ENCODE peak calls at places on chromosomes 16 and 17, in ten cellular contexts. U is pancreas; A is CD8-positive, alpha-beta T cell; T is CD4-positive, alpha-beta memory T cell; D is lung; G is GM23338; I is OCI-LY7; K is naive thymus-derived CD4-positive, alpha-beta T cell; W is left lung; P is kidney. X is an unnamed sample. For H3K4me1, the result is how much of the 10 kb centered on the place peaks cover.

GRCh38 chr17:68461122-68461539 is 3.8 kb upstream of the WIPI1 start:
- DNase-seq in U (no peak), A (no peak), T (no peak), D (no peak), G (no peak), I (peak), K (no peak), W (no peak), P (no peak), X (no peak)

GRCh38 chr16:87439926-87440325 is 47.8 kb downstream of the MAP1LC3B start:
- DNase-seq in U (no peak), A (no peak), T (no peak), D (no peak), G (no peak), I (no peak), K (no peak), W (no peak), P (no peak), X (no peak)

GRCh38 chr16:11250786-11251524 is 5.0 kb downstream of the SOCS1 start:
- DNase-seq in U (no peak), A (no peak), T (no peak), D (no peak), G (no peak), I (no peak), K (no peak), W (no peak), P (no peak), X (no peak)

GRCh38 chr17:42846594-42847280 is 2.4 kb downstream of the AOC2 start:
- DNase-seq in U (no peak), A (no peak), T (no peak), D (no peak), G (no peak), I (no peak), K (no peak), W (no peak), P (no peak), X (no peak)

GRCh38 chr17:12342609-12343248 is 322.1 kb downstream of the MAP2K4 start:
- DNase-seq in U (peak), A (no peak), T (no peak), D (no peak), G (peak), I (peak), K (no peak), W (no peak), P (peak), X (no peak)

GRCh38 chr17:64016248-64016784 is 4.1 kb downstream of the ICAM2 start:
- DNase-seq in U (no peak), A (peak), T (no peak), D (no peak), G (no peak), I (peak), K (no peak), W (no peak), P (no peak), X (no peak)

GRCh38 chr17:65434878-65435277 is 126.6 kb downstream of the AXIN2 start:
- DNase-seq in U (no peak), A (no peak), T (no peak), D (no peak), G (no peak), I (no peak), K (no peak), W (no peak), P (no peak), X (no peak)

GRCh38 chr17:50834126-50834785 is 1.1 kb upstream of the WFIKKN2 start:
- DNase-seq in U (no peak), A (no peak), T (no peak), D (no peak), G (no peak), I (no peak), K (no peak), W (no peak), P (no peak), X (no peak)

GRCh38 chr17:61551255-61551742 is 39.7 kb downstream of the NACA2 start:
- DNase-seq in U (no peak), A (no peak), T (no peak), D (no peak), G (peak), I (peak), K (no peak), W (no peak), P (no peak), X (no peak)

GRCh38 chr17:64106918-64107317 is 23.0 kb downstream of the ERN1 start:
- DNase-seq in U (no peak), A (peak), T (no peak), D (no peak), G (no peak), I (no peak), K (no peak), W (no peak), P (no peak), X (no peak)

GRCh38 chr16:31861415-31861814 is 12.2 kb upstream of the ZNF267 start:
- DNase-seq in U (no peak), A (no peak), T (peak), D (no peak), G (no peak), I (no peak), K (no peak), W (no peak), P (no peak), X (no peak)

GRCh38 chr16:87216148-87216823 is 100.9 kb downstream of the C16orf95 start:
- DNase-seq in U (no peak), A (no peak), T (no peak), D (no peak), G (no peak), I (no peak), K (no peak), W (no peak), P (no peak), X (no peak)

GRCh38 chr16:61937646-61938045 is 98.6 kb downstream of the CDH8 start:
- DNase-seq in U (no peak), A (no peak), T (no peak), D (no peak), G (no peak), I (no peak), K (no peak), W (no peak), P (no peak), X (no peak)

GRCh38 chr16:880471-881171 is 80.1 kb upstream of the GNG13 start:
- DNase-seq in U (no peak), A (no peak), T (no peak), D (no peak), G (no peak), I (no peak), K (no peak), W (peak), P (peak), X (peak)

GRCh38 chr17:66165537-66166123 is 26.3 kb downstream of the CEP112 start:
- DNase-seq in U (peak), A (no peak), T (no peak), D (no peak), G (peak), I (peak), K (peak), W (no peak), P (no peak), X (no peak)

GRCh38 chr17:45430006-45430737 is 2.5 kb downstream of the ARHGAP27 start:
- DNase-seq in U (no peak), A (no peak), T (no peak), D (no peak), G (peak), I (no peak), K (no peak), W (no peak), P (peak), X (peak)

GRCh38 chr17:81644496-81644895 is 7.5 kb downstream of the TSPAN10 start:
- DNase-seq in U (no peak), A (no peak), T (no peak), D (no peak), G (no peak), I (no peak), K (no peak), W (no peak), P (peak), X (no peak)

GRCh38 chr17:11986939-11987329 is 10.3 kb downstream of the ZNF18 start:
- DNase-seq in U (no peak), A (no peak), T (no peak), D (no peak), G (peak), I (peak), K (no peak), W (no peak), P (no peak), X (no peak)

GRCh38 chr17:75159196-75160031 is 5.1 kb upstream of the JPT1 start:
- DNase-seq in U (no peak), A (no peak), T (no peak), D (no peak), G (no peak), I (no peak), K (no peak), W (no peak), P (no peak), X (no peak)

GRCh38 chr17:19265755-19266154 is 28.6 kb downstream of the EPN2 start:
- DNase-seq in U (no peak), A (no peak), T (no peak), D (no peak), G (no peak), I (no peak), K (no peak), W (no peak), P (no peak), X (no peak)
- H3K4me1 ChIP-seq in U (under half), A (under half), T (under half), D (under half), G (under half), I (under half), K (under half), W (half or more), P (half or more), X (under half)

DNA sequence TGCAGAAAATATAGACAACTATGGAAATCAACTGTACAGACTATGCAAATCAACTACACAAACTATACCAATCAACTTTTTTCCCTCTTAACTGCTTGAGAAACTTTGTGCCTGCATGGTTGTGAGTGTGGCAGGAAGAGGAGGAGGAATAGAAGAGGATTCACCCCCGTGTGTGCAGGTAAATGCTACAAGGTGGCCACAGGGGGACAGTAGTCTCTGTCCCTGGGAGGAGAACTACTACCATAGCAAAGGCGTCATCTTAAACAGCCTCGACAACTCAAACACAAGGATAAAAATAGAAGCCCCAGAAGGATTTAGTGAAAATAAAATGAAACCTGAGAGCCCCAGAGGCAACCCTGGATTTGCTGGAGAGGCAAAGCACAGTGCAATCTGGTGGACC is 199.6 kb upstream of the DYNLRB2 start:
- DNase-seq in U (no peak), A (no peak), T (no peak), D (no peak), G (no peak), I (no peak), K (no peak), W (no peak), P (no peak), X (no peak)
- H3K4me3 ChIP-seq in U (no peak), A (no peak), T (no peak), D (no peak), G (no peak), I (no peak), K (no peak), W (no peak), P (no peak), X (no peak)

GRCh38 chr17:517181-517580 is 164.6 kb upstream of the RPH3AL start:
- DNase-seq in U (no peak), A (no peak), T (no peak), D (no peak), G (no peak), I (no peak), K (no peak), W (no peak), P (no peak), X (no peak)
- H3K4me1 ChIP-seq in U (under half), A (under half), T (under half), D (under half), G (under half), I (under half), K (under half), W (under half), P (under half), X (under half)

DNA sequence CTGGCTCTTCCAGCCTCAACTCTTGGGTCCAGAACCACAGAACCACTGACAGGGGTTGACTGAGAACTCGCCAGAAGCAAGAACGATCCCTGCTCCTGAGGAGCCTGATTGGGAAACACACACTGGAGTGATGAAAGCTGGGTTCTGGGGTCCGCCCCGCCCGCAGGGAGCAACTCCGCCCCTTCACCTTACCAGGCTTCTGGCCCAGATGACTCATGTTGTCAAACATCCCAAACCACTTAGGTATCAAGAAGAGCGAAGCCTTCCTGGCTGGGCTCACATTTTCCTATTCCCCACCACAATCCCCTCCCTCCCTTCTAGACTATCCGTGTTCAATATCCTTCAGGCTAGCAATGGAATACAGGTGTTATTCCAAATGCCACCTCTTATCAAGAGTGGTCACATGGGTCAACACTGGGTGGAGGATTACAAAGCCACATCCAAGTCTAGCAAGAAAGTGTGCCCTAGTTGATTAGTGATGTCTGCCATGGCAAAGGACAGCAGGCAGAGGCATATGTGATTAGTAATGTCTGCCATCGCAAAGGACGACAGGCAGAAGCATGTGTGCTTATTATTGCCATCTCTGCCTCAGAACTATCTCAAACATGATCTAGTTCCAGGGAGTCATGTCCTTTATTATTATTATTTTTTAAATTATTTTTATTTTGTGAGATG is 70.5 kb downstream of the TIMM22 start:
- DNase-seq in U (no peak), A (no peak), T (no peak), D (peak), G (no peak), I (no peak), K (no peak), W (peak), P (peak), X (no peak)
- H3K4me3 ChIP-seq in U (no peak), A (no peak), T (no peak), D (no peak), G (no peak), I (no peak), K (no peak), W (no peak), P (no peak), X (no peak)

GRCh38 chr17:10072556-10072955 is 125.8 kb downstream of the GAS7 start:
- DNase-seq in U (no peak), A (no peak), T (no peak), D (no peak), G (no peak), I (no peak), K (no peak), W (no peak), P (no peak), X (no peak)
- H3K4me1 ChIP-seq in U (under half), A (under half), T (under half), D (under half), G (under half), I (under half), K (under half), W (under half), P (under half), X (under half)

DNA sequence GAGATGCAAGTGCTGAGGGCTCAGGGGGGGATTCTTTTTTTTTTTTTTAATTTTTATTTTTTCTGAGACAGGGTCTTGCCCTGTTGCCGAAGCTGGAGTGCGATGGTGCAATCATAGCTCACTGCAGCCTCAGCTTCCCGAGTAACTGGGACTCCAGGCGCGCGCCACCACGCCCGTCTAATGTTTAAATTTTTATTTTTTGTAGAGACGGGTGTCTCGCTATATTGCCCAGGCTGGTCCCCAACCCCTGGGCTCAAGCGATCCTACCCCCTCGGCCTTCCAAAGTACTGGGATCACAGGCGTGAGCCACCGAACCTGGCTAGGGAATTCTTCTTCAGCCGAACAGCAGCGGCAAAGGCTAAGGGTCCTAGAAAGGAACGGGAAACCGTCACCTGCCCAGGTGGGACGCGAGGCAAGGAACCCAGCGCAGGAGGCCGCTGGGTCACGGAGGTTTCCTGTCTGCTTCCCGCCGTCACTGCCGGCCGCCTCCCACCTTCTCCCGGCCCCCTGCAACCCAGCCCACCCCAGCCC is 13.3 kb upstream of the OR1F1 start:
- DNase-seq in U (no peak), A (no peak), T (no peak), D (no peak), G (peak), I (no peak), K (no peak), W (no peak), P (peak), X (no peak)
- H3K4me3 ChIP-seq in U (no peak), A (no peak), T (no peak), D (no peak), G (peak), I (no peak), K (no peak), W (no peak), P (no peak), X (no peak)